ENCODE peak calls at places on chromosomes 1 and 21, in nine cellular contexts. S is endothelial cell, D is spleen, I is neural crest cell, L is Panc1, V is uterus, U is MCF 10A, K is neural progenitor cell, Z is GM23338. T is an unnamed sample.

GRCh38 chr1:37477198-37477931 is 3.0 kb downstream of the ZC3H12A start:
- DNase-seq in S (no peak), D (peak; percentile 92), I (no peak), L (no peak), V (no peak), U (peak; percentile 69), K (no peak), Z (peak; percentile 69), T (no peak)

GRCh38 chr1:2200308-2200943 is 5.9 kb upstream of the FAAP20 start:
- DNase-seq in S (no peak), D (peak; percentile 77), I (no peak), L (no peak), V (no peak), U (no peak), K (no peak), Z (no peak), T (no peak)

GRCh38 chr1:36420836-36421317 is 23.2 kb upstream of the LSM10 start:
- DNase-seq in S (peak; percentile 96), D (peak; percentile 96), I (peak; percentile 95), L (peak; percentile 83), V (peak; percentile 86), U (peak; percentile 83), K (peak; percentile 87), Z (peak; percentile 96), T (peak; percentile 91)

GRCh38 chr1:97451944-97452343 is 468.9 kb downstream of the DPYD start:
- DNase-seq in S (no peak), D (no peak), I (no peak), L (no peak), V (no peak), U (no peak), K (no peak), Z (no peak), T (no peak)

GRCh38 chr1:24281591-24281990 is 37.6 kb upstream of the GRHL3 start:
- DNase-seq in S (no peak), D (no peak), I (no peak), L (no peak), V (no peak), U (no peak), K (no peak), Z (no peak), T (no peak)

GRCh38 chr1:205495237-205495823 is 9.1 kb upstream of the CDK18 start:
- DNase-seq in S (no peak), D (no peak), I (no peak), L (no peak), V (no peak), U (no peak), K (no peak), Z (peak; percentile 57), T (peak; percentile 77)

GRCh38 chr21:43817157-43818086 is 28.0 kb downstream of the RRP1 start:
- DNase-seq in S (no peak), D (peak; percentile 56), I (no peak), L (no peak), V (no peak), U (no peak), K (no peak), Z (no peak), T (no peak)

GRCh38 chr1:198756470-198756869 is 117.6 kb downstream of the PTPRC start:
- DNase-seq in S (no peak), D (no peak), I (no peak), L (no peak), V (no peak), U (peak; percentile 45), K (no peak), Z (no peak), T (no peak)

GRCh38 chr1:29591601-29592260 is 355.4 kb downstream of the PTPRU start:
- DNase-seq in S (no peak), D (no peak), I (no peak), L (no peak), V (no peak), U (no peak), K (no peak), Z (no peak), T (no peak)

GRCh38 chr1:43007377-43008105 is 48.9 kb upstream of the SLC2A1 start:
- DNase-seq in S (peak; percentile 29), D (no peak), I (peak; percentile 15), L (no peak), V (no peak), U (no peak), K (peak; percentile 92), Z (peak; percentile 84), T (no peak)

GRCh38 chr1:185701650-185702049 is 32.5 kb upstream of the HMCN1 start:
- DNase-seq in S (no peak), D (no peak), I (no peak), L (no peak), V (no peak), U (no peak), K (no peak), Z (no peak), T (no peak)

GRCh38 chr1:201181726-201182125 is 8.9 kb upstream of the IGFN1 start:
- DNase-seq in S (no peak), D (peak; percentile 2), I (no peak), L (no peak), V (no peak), U (no peak), K (no peak), Z (no peak), T (no peak)

GRCh38 chr21:41673071-41673470 is 93.8 kb downstream of the RIPK4 start:
- DNase-seq in S (no peak), D (peak; percentile 58), I (no peak), L (no peak), V (no peak), U (no peak), K (no peak), Z (no peak), T (no peak)

GRCh38 chr1:205430631-205431305 is 8.9 kb upstream of the LEMD1 start:
- DNase-seq in S (peak; percentile 71), D (peak; percentile 84), I (peak; percentile 76), L (peak; percentile 20), V (no peak), U (peak; percentile 50), K (peak; percentile 76), Z (peak; percentile 88), T (no peak)

GRCh38 chr1:119209943-119210342 is 69.5 kb upstream of the WARS2 start:
- DNase-seq in S (no peak), D (no peak), I (no peak), L (no peak), V (no peak), U (no peak), K (no peak), Z (no peak), T (no peak)

GRCh38 chr1:31666290-31666963 is 21.8 kb upstream of the PEF1 start:
- DNase-seq in S (no peak), D (no peak), I (no peak), L (no peak), V (no peak), U (peak; percentile 87), K (no peak), Z (no peak), T (no peak)

GRCh38 chr1:169329383-169329782 is 38.2 kb downstream of the NME7 start:
- DNase-seq in S (no peak), D (no peak), I (no peak), L (no peak), V (no peak), U (no peak), K (no peak), Z (no peak), T (no peak)

GRCh38 chr21:26739189-26739588 is 106.0 kb downstream of the ADAMTS1 start:
- DNase-seq in S (no peak), D (no peak), I (no peak), L (no peak), V (no peak), U (peak; percentile 13), K (no peak), Z (no peak), T (no peak)

GRCh38 chr1:78045850-78046778 is at the start of gene GIPC2:
- DNase-seq in S (peak; percentile 40), D (peak; percentile 80), I (no peak), L (no peak), V (no peak), U (no peak), K (peak; percentile 65), Z (peak; percentile 73), T (no peak)

GRCh38 chr1:156376146-156376545 is 7.1 kb downstream of the RHBG start:
- DNase-seq in S (no peak), D (no peak), I (no peak), L (no peak), V (no peak), U (peak; percentile 70), K (no peak), Z (peak; percentile 26), T (no peak)
- TF ChIP-seq CTCF in S (no peak), D (no peak), I (no peak), L (no peak), V (no peak), U (no peak), K (no peak), Z (no peak), T (no peak)

GRCh38 chr1:221272940-221273339 is 393.7 kb downstream of the HLX start:
- DNase-seq in S (no peak), D (no peak), I (no peak), L (no peak), V (no peak), U (no peak), K (no peak), Z (peak; percentile 2), T (peak; percentile 63)
- TF ChIP-seq CTCF in S (no peak), D (no peak), I (no peak), L (no peak), V (no peak), U (no peak), K (no peak), Z (peak; percentile 42), T (peak; percentile 27)

GRCh38 chr1:98749152-98749756 is 87.7 kb downstream of the SNX7 start:
- DNase-seq in S (no peak), D (no peak), I (no peak), L (no peak), V (no peak), U (peak; percentile 25), K (no peak), Z (no peak), T (no peak)
- TF ChIP-seq CTCF in S (peak; percentile 55), D (peak; percentile 34), I (peak; percentile 62), L (peak; percentile 39), V (no peak), U (peak; percentile 37), K (peak; percentile 56), Z (no peak), T (no peak)

GRCh38 chr1:85495556-85495955 is 30.6 kb upstream of the DDAH1 start:
- DNase-seq in S (no peak), D (no peak), I (no peak), L (no peak), V (no peak), U (peak; percentile 77), K (no peak), Z (no peak), T (peak; percentile 52)

GRCh38 chr1:85494074-85494956 is 29.4 kb upstream of the DDAH1 start:
- DNase-seq in S (no peak), D (no peak), I (no peak), L (no peak), V (no peak), U (no peak), K (no peak), Z (no peak), T (peak; percentile 10)

GRCh38 chr1:85490270-85490669 is 25.3 kb upstream of the DDAH1 start:
- DNase-seq in S (no peak), D (no peak), I (no peak), L (no peak), V (no peak), U (no peak), K (no peak), Z (no peak), T (no peak)

GRCh38 chr1:85496881-85497582 is 32.1 kb upstream of the DDAH1 start:
- DNase-seq in S (no peak), D (no peak), I (no peak), L (no peak), V (no peak), U (no peak), K (no peak), Z (no peak), T (no peak)

GRCh38 chr1:85494957-85495266 is 30.0 kb upstream of the DDAH1 start:
- DNase-seq in S (peak; percentile 6), D (no peak), I (no peak), L (no peak), V (peak; percentile 55), U (peak; percentile 79), K (peak; percentile 25), Z (peak; percentile 45), T (peak; percentile 10)
- TF ChIP-seq CTCF in S (no peak), D (no peak), I (no peak), L (peak; percentile 93), V (peak; percentile 18), U (peak; percentile 61), K (peak; percentile 34), Z (peak; percentile 66), T (no peak)

T was measured in WERI-Rb-1.